ENCODE peak calls at places on chromosomes 3 and 15, in nine cellular contexts. One of them, this sample, is unnamed.

GRCh38 chr3:158221426-158221825 is 111.5 kb downstream of the RSRC1 start:
- DNase-seq in astrocyte of the spinal cord: no peak
- DNase-seq in keratinocyte: no peak
- DNase-seq in mammary epithelial cell: peak
- DNase-seq in ovary: no peak
- DNase-seq in fibroblast of the aortic adventitia: no peak
- DNase-seq in foreskin fibroblast: peak
- DNase-seq in A549: no peak
- DNase-seq in HL-60: no peak
- DNase-seq in this sample: no peak

GRCh38 chr3:194035406-194036138 is 100.4 kb upstream of the HES1 start:
- DNase-seq in HL-60: no peak
- DNase-seq in astrocyte of the spinal cord: no peak
- DNase-seq in A549: no peak
- DNase-seq in fibroblast of the aortic adventitia: no peak
- DNase-seq in foreskin fibroblast: no peak
- DNase-seq in ovary: no peak
- DNase-seq in mammary epithelial cell: no peak
- DNase-seq in keratinocyte: no peak
- DNase-seq in this sample: no peak

GRCh38 chr3:38723569-38724391 is 74.3 kb upstream of the SCN5A start:
- DNase-seq in ovary: no peak
- DNase-seq in keratinocyte: no peak
- DNase-seq in astrocyte of the spinal cord: no peak
- DNase-seq in HL-60: no peak
- DNase-seq in fibroblast of the aortic adventitia: peak
- DNase-seq in foreskin fibroblast: no peak
- DNase-seq in mammary epithelial cell: no peak
- DNase-seq in A549: no peak
- DNase-seq in this sample: no peak

GRCh38 chr15:66654718-66655375 is 47.2 kb upstream of the SMAD6 start:
- DNase-seq in foreskin fibroblast: no peak
- DNase-seq in keratinocyte: no peak
- DNase-seq in ovary: no peak
- DNase-seq in HL-60: no peak
- DNase-seq in mammary epithelial cell: no peak
- DNase-seq in astrocyte of the spinal cord: no peak
- DNase-seq in fibroblast of the aortic adventitia: no peak
- DNase-seq in A549: no peak
- DNase-seq in this sample: no peak

GRCh38 chr3:8809341-8809740 is 39.9 kb upstream of the OXTR start:
- DNase-seq in mammary epithelial cell: no peak
- DNase-seq in astrocyte of the spinal cord: no peak
- DNase-seq in fibroblast of the aortic adventitia: no peak
- DNase-seq in HL-60: no peak
- DNase-seq in ovary: no peak
- DNase-seq in A549: no peak
- DNase-seq in keratinocyte: no peak
- DNase-seq in foreskin fibroblast: no peak
- DNase-seq in this sample: no peak

GRCh38 chr3:197023998-197024651 is 5.5 kb downstream of the MELTF start:
- DNase-seq in keratinocyte: no peak
- DNase-seq in A549: no peak
- DNase-seq in fibroblast of the aortic adventitia: no peak
- DNase-seq in ovary: no peak
- DNase-seq in HL-60: no peak
- DNase-seq in mammary epithelial cell: no peak
- DNase-seq in foreskin fibroblast: no peak
- DNase-seq in astrocyte of the spinal cord: no peak
- DNase-seq in this sample: no peak

GRCh38 chr3:179076243-179077027 is 4.8 kb upstream of the ZMAT3 start:
- DNase-seq in keratinocyte: no peak
- DNase-seq in astrocyte of the spinal cord: no peak
- DNase-seq in A549: no peak
- DNase-seq in fibroblast of the aortic adventitia: no peak
- DNase-seq in HL-60: no peak
- DNase-seq in mammary epithelial cell: no peak
- DNase-seq in foreskin fibroblast: no peak
- DNase-seq in ovary: no peak
- DNase-seq in this sample: no peak

GRCh38 chr15:64697911-64698369 is 77.4 kb downstream of the RBPMS2 start:
- DNase-seq in ovary: no peak
- DNase-seq in keratinocyte: peak
- DNase-seq in HL-60: no peak
- DNase-seq in foreskin fibroblast: no peak
- DNase-seq in astrocyte of the spinal cord: peak
- DNase-seq in A549: no peak
- DNase-seq in mammary epithelial cell: peak
- DNase-seq in fibroblast of the aortic adventitia: peak
- DNase-seq in this sample: no peak

GRCh38 chr15:92451225-92451825 is 57.6 kb downstream of the ST8SIA2 start:
- DNase-seq in foreskin fibroblast: no peak
- DNase-seq in A549: peak
- DNase-seq in astrocyte of the spinal cord: peak
- DNase-seq in keratinocyte: peak
- DNase-seq in ovary: no peak
- DNase-seq in HL-60: no peak
- DNase-seq in mammary epithelial cell: peak
- DNase-seq in fibroblast of the aortic adventitia: no peak
- DNase-seq in this sample: no peak

GRCh38 chr15:84810073-84810840 is 6.9 kb upstream of the ALPK3 start:
- DNase-seq in astrocyte of the spinal cord: no peak
- DNase-seq in mammary epithelial cell: no peak
- DNase-seq in fibroblast of the aortic adventitia: no peak
- DNase-seq in ovary: no peak
- DNase-seq in keratinocyte: no peak
- DNase-seq in A549: no peak
- DNase-seq in HL-60: no peak
- DNase-seq in foreskin fibroblast: peak
- DNase-seq in this sample: no peak

GRCh38 chr3:195226900-195227447 is 44.0 kb downstream of the XXYLT1 start:
- DNase-seq in A549: no peak
- DNase-seq in astrocyte of the spinal cord: no peak
- DNase-seq in keratinocyte: no peak
- DNase-seq in foreskin fibroblast: no peak
- DNase-seq in fibroblast of the aortic adventitia: no peak
- DNase-seq in mammary epithelial cell: no peak
- DNase-seq in HL-60: no peak
- DNase-seq in ovary: peak
- DNase-seq in this sample: no peak

GRCh38 chr3:126683069-126683468 is 21.0 kb upstream of the CHCHD6 start:
- DNase-seq in foreskin fibroblast: no peak
- DNase-seq in keratinocyte: no peak
- DNase-seq in fibroblast of the aortic adventitia: no peak
- DNase-seq in A549: no peak
- DNase-seq in HL-60: no peak
- DNase-seq in ovary: no peak
- DNase-seq in astrocyte of the spinal cord: no peak
- DNase-seq in mammary epithelial cell: no peak
- DNase-seq in this sample: no peak

GRCh38 chr3:37653466-37653865 is 208.2 kb upstream of the CTDSPL start:
- DNase-seq in HL-60: no peak
- DNase-seq in ovary: no peak
- DNase-seq in astrocyte of the spinal cord: no peak
- DNase-seq in A549: no peak
- DNase-seq in fibroblast of the aortic adventitia: no peak
- DNase-seq in mammary epithelial cell: peak
- DNase-seq in keratinocyte: no peak
- DNase-seq in foreskin fibroblast: no peak
- DNase-seq in this sample: no peak

GRCh38 chr15:76011611-76012010 is 613 bp downstream of the NRG4 start:
- DNase-seq in mammary epithelial cell: no peak
- DNase-seq in fibroblast of the aortic adventitia: no peak
- DNase-seq in keratinocyte: no peak
- DNase-seq in ovary: no peak
- DNase-seq in HL-60: no peak
- DNase-seq in foreskin fibroblast: no peak
- DNase-seq in astrocyte of the spinal cord: no peak
- DNase-seq in A549: peak
- DNase-seq in this sample: no peak

GRCh38 chr3:149678365-149678948 is 20.6 kb upstream of the WWTR1 start:
- DNase-seq in ovary: no peak
- DNase-seq in fibroblast of the aortic adventitia: no peak
- DNase-seq in astrocyte of the spinal cord: no peak
- DNase-seq in mammary epithelial cell: peak
- DNase-seq in foreskin fibroblast: peak
- DNase-seq in keratinocyte: peak
- DNase-seq in HL-60: no peak
- DNase-seq in A549: no peak
- DNase-seq in this sample: no peak

GRCh38 chr15:92821491-92822116 is 78.5 kb upstream of the CHD2 start:
- DNase-seq in A549: no peak
- DNase-seq in ovary: no peak
- DNase-seq in foreskin fibroblast: no peak
- DNase-seq in HL-60: no peak
- DNase-seq in astrocyte of the spinal cord: peak
- DNase-seq in mammary epithelial cell: peak
- DNase-seq in fibroblast of the aortic adventitia: no peak
- DNase-seq in keratinocyte: no peak
- DNase-seq in this sample: no peak

GRCh38 chr15:61499371-61499770 is 270.3 kb upstream of the RORA start:
- DNase-seq in fibroblast of the aortic adventitia: no peak
- DNase-seq in keratinocyte: no peak
- DNase-seq in foreskin fibroblast: no peak
- DNase-seq in mammary epithelial cell: no peak
- DNase-seq in ovary: no peak
- DNase-seq in astrocyte of the spinal cord: no peak
- DNase-seq in HL-60: no peak
- DNase-seq in A549: no peak
- DNase-seq in this sample: no peak

GRCh38 chr3:69149586-69149985 is 27.2 kb upstream of the LMOD3 start:
- DNase-seq in fibroblast of the aortic adventitia: no peak
- DNase-seq in ovary: no peak
- DNase-seq in foreskin fibroblast: no peak
- DNase-seq in astrocyte of the spinal cord: no peak
- DNase-seq in A549: no peak
- DNase-seq in HL-60: no peak
- DNase-seq in mammary epithelial cell: no peak
- DNase-seq in keratinocyte: no peak
- DNase-seq in this sample: no peak

GRCh38 chr3:141797819-141798405 is 34.7 kb downstream of the GRK7 start:
- DNase-seq in HL-60: no peak
- DNase-seq in astrocyte of the spinal cord: no peak
- DNase-seq in mammary epithelial cell: no peak
- DNase-seq in fibroblast of the aortic adventitia: no peak
- DNase-seq in keratinocyte: no peak
- DNase-seq in A549: no peak
- DNase-seq in foreskin fibroblast: no peak
- DNase-seq in ovary: no peak
- DNase-seq in this sample: no peak
- H3K4me3 ChIP-seq in HL-60: peak
- H3K4me3 ChIP-seq in astrocyte of the spinal cord: peak
- H3K4me3 ChIP-seq in mammary epithelial cell: no peak
- H3K4me3 ChIP-seq in fibroblast of the aortic adventitia: peak
- H3K4me3 ChIP-seq in keratinocyte: no peak
- H3K4me3 ChIP-seq in A549: no peak
- H3K4me3 ChIP-seq in foreskin fibroblast: peak
- H3K4me3 ChIP-seq in ovary: peak
- H3K4me3 ChIP-seq in this sample: peak

GRCh38 chr15:31162721-31163510 is 61.4 kb upstream of the TRPM1 start:
- DNase-seq in A549: no peak
- DNase-seq in mammary epithelial cell: no peak
- DNase-seq in HL-60: no peak
- DNase-seq in astrocyte of the spinal cord: no peak
- DNase-seq in fibroblast of the aortic adventitia: no peak
- DNase-seq in keratinocyte: no peak
- DNase-seq in ovary: no peak
- DNase-seq in foreskin fibroblast: no peak
- DNase-seq in this sample: no peak
- H3K4me3 ChIP-seq in A549: no peak
- H3K4me3 ChIP-seq in mammary epithelial cell: no peak
- H3K4me3 ChIP-seq in HL-60: no peak
- H3K4me3 ChIP-seq in astrocyte of the spinal cord: no peak
- H3K4me3 ChIP-seq in fibroblast of the aortic adventitia: no peak
- H3K4me3 ChIP-seq in keratinocyte: no peak
- H3K4me3 ChIP-seq in ovary: no peak
- H3K4me3 ChIP-seq in foreskin fibroblast: no peak
- H3K4me3 ChIP-seq in this sample: no peak

DNA sequence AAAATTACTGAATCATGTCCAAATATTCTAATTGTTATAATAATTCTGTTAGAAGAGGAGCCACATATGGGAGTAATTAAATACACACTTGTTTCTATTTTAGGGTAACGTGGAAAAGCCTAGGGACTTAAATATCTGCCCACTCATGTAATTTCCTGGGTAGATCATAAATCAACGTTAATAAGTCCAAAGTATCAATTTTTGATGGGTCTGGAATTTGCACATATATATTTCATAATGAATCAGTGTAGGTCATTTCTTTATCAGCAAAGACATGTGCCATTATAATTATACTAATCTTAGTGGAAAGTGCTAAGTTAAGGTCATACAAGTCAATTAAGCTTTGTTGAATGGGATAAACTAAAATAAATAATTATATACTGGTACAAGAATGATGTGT is 346.2 kb downstream of the ZBBX start:
- DNase-seq in keratinocyte: no peak
- DNase-seq in foreskin fibroblast: no peak
- DNase-seq in mammary epithelial cell: no peak
- DNase-seq in ovary: no peak
- DNase-seq in fibroblast of the aortic adventitia: no peak
- DNase-seq in astrocyte of the spinal cord: no peak
- DNase-seq in HL-60: no peak
- DNase-seq in A549: no peak
- DNase-seq in this sample: no peak
- H3K4me3 ChIP-seq in keratinocyte: no peak
- H3K4me3 ChIP-seq in foreskin fibroblast: no peak
- H3K4me3 ChIP-seq in mammary epithelial cell: no peak
- H3K4me3 ChIP-seq in ovary: no peak
- H3K4me3 ChIP-seq in fibroblast of the aortic adventitia: no peak
- H3K4me3 ChIP-seq in astrocyte of the spinal cord: no peak
- H3K4me3 ChIP-seq in HL-60: no peak
- H3K4me3 ChIP-seq in A549: no peak
- H3K4me3 ChIP-seq in this sample: no peak

DNA sequence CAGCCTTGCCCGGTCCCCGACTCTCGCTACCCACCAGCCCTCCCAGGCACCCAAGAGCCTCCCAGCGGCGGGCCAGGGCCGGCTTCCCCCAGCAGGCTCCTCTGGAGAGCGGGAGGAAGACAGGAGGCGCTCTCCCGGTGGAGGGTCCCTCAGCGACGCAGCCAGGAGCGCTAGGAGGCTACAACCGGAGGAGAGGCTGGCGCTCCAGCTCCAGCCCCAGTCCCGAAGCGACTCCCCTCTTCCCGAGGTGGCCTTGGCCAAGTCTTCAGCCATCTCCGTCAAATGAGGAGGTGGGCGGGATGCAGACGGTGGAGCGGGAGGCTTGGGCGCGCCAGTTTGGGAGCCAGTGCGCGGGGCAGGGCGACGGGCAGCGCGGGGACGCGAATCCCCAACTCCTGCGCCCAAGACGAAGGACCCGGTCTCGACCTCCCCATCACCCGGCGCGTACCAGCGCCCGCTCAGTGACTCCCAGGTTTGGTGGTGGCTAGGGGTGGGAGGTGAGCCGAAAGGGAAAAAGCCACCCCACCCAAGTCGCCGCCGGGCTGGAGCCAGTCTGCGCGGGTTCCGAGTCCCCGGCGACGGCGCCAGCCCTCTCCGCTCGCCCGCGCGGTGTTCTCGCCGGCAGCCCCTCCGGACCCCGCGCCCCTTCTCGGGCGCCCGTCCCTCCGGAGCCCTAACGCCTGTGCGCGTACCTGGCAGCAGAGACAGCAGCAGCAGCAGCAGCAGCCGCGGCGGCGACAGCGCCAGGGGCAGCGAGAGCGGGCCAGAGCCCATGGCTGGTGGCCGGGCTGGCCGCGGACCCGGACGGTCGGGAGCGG is 566 bp downstream of the CHRNA3 start:
- DNase-seq in mammary epithelial cell: no peak
- DNase-seq in HL-60: no peak
- DNase-seq in keratinocyte: no peak
- DNase-seq in A549: peak
- DNase-seq in ovary: no peak
- DNase-seq in foreskin fibroblast: no peak
- DNase-seq in fibroblast of the aortic adventitia: no peak
- DNase-seq in astrocyte of the spinal cord: no peak
- DNase-seq in this sample: no peak
- H3K4me3 ChIP-seq in mammary epithelial cell: peak
- H3K4me3 ChIP-seq in HL-60: no peak
- H3K4me3 ChIP-seq in keratinocyte: peak
- H3K4me3 ChIP-seq in A549: peak
- H3K4me3 ChIP-seq in ovary: peak
- H3K4me3 ChIP-seq in foreskin fibroblast: no peak
- H3K4me3 ChIP-seq in fibroblast of the aortic adventitia: no peak
- H3K4me3 ChIP-seq in astrocyte of the spinal cord: no peak
- H3K4me3 ChIP-seq in this sample: peak

This sample was measured in Jurkat, Clone E6-1.